ENCODE peak calls at places on chromosomes 7 and 10, in five cellular contexts. T is NCI-H446; K is NCI-H1436; O is kidney; J is CD4-positive, alpha-beta memory T cell. R is an unnamed sample.
A peak's percentile ranks its signal among the peaks of the same experiment; 100 is the strongest.

GRCh38 chr7:79893991-79894390 is 240.6 kb upstream of the GNAI1 start:
- DNase-seq in T (no peak), J (no peak), K (no peak), O (no peak), R (no peak)

GRCh38 chr7:159317294-159317693 is 172.6 kb upstream of the VIPR2 start:
- DNase-seq in T (no peak), J (no peak), O (no peak), K (no peak), R (no peak)

GRCh38 chr7:22179442-22179879 is 177.5 kb downstream of the RAPGEF5 start:
- DNase-seq in K (no peak), T (no peak), O (no peak), J (no peak), R (no peak)

GRCh38 chr7:47846117-47846836 is 102.0 kb downstream of the PKD1L1 start:
- DNase-seq in K (no peak), O (no peak), J (no peak), T (no peak), R (no peak)

GRCh38 chr7:45894665-45895062 is 6.4 kb downstream of the IGFBP1 start:
- DNase-seq in O (no peak), T (no peak), J (no peak), K (no peak), R (no peak)

GRCh38 chr7:82697897-82698296 is 254.3 kb upstream of the CACNA2D1 start:
- DNase-seq in K (no peak), T (no peak), J (no peak), O (no peak), R (no peak)

GRCh38 chr10:44030681-44031080 is 354.2 kb downstream of the CXCL12 start:
- DNase-seq in O (no peak), T (no peak), K (no peak), J (no peak), R (no peak)

GRCh38 chr10:111199587-111199986 is 122.8 kb downstream of the ADRA2A start:
- DNase-seq in O (no peak), K (no peak), T (peak; percentile 10), J (no peak), R (no peak)

GRCh38 chr7:149377386-149377785 is 83.5 kb downstream of the ZNF777 start:
- DNase-seq in K (no peak), O (no peak), J (no peak), T (no peak), R (no peak)

GRCh38 chr10:12195603-12196506 is at the start of the genes CDC123 and NUDT5:
- DNase-seq in J (peak; percentile 86), T (peak; percentile 97), O (peak; percentile 94), K (peak; percentile 81), R (peak; percentile 97)

GRCh38 chr7:29865526-29865925 is 59.2 kb downstream of the WIPF3 start:
- DNase-seq in O (no peak), K (no peak), J (no peak), T (no peak), R (no peak)

GRCh38 chr7:78683566-78683965 is 769.9 kb downstream of the MAGI2 start:
- DNase-seq in K (no peak), J (no peak), O (no peak), T (no peak), R (no peak)

GRCh38 chr10:35751347-35751746 is 109.3 kb upstream of the FZD8 start:
- DNase-seq in J (no peak), T (no peak), K (no peak), O (no peak), R (no peak)

GRCh38 chr10:92799591-92799990 is 48.7 kb upstream of the EXOC6 start:
- DNase-seq in O (no peak), T (no peak), J (no peak), K (no peak), R (no peak)

GRCh38 chr7:50371551-50372021 is 67.1 kb downstream of the IKZF1 start:
- DNase-seq in O (no peak), J (no peak), K (no peak), T (no peak), R (no peak)

GRCh38 chr7:139655305-139655704 is 122.5 kb downstream of the HIPK2 start:
- DNase-seq in J (no peak), O (no peak), T (no peak), K (no peak), R (no peak)

GRCh38 chr10:98423691-98424120 is 8.7 kb upstream of the PYROXD2 start:
- DNase-seq in K (no peak), J (no peak), O (no peak), T (no peak), R (no peak)

GRCh38 chr10:76178561-76179292 is 747.3 kb downstream of the LRMDA start:
- DNase-seq in T (no peak), K (no peak), J (no peak), O (no peak), R (no peak)

GRCh38 chr7:75993689-75994387 is 557 bp downstream of the TMEM120A start:
- DNase-seq in O (peak; percentile 95), J (no peak), K (peak; percentile 3), T (no peak), R (peak; percentile 93)

GRCh38 chr10:63210611-63211196 is 77.6 kb downstream of the NRBF2 start:
- DNase-seq in J (no peak), T (no peak), K (no peak), O (no peak), R (no peak)

GRCh38 chr10:124890225-124890624 is 51.7 kb upstream of the ZRANB1 start:
- DNase-seq in O (no peak), K (no peak), J (no peak), T (no peak), R (peak; percentile 59)

GRCh38 chr10:33215154-33215553 is 119.3 kb downstream of the NRP1 start:
- DNase-seq in J (no peak), O (no peak), T (no peak), K (no peak), R (no peak)

GRCh38 chr7:29926761-29927160 is 62.8 kb downstream of the SCRN1 start:
- DNase-seq in J (no peak), K (no peak), O (no peak), T (no peak), R (no peak)

GRCh38 chr7:96985992-96986391 is 19.4 kb upstream of the DLX6 start:
- DNase-seq in O (no peak), J (no peak), T (no peak), K (no peak), R (no peak)

GRCh38 chr7:146116452-146117219 is at the start of gene CNTNAP2:
- DNase-seq in K (peak; percentile 77), J (no peak), O (peak; percentile 61), T (peak; percentile 74), R (no peak)

GRCh38 chr10:64175271-64175962 is 654.2 kb downstream of the REEP3 start:
- DNase-seq in T (no peak), K (no peak), J (no peak), O (no peak), R (no peak)

GRCh38 chr10:97785731-97786130 is 13.9 kb upstream of the SFRP5 start:
- DNase-seq in O (peak; percentile 25), J (no peak), T (no peak), K (no peak), R (peak; percentile 36)

GRCh38 chr7:134690016-134690415 is 43.4 kb downstream of the BPGM start:
- DNase-seq in O (no peak), T (no peak), K (no peak), J (no peak), R (no peak)

GRCh38 chr7:156515911-156516790 is 124.4 kb upstream of the RNF32 start:
- DNase-seq in J (no peak), O (no peak), T (no peak), K (no peak), R (no peak)

GRCh38 chr7:6590645-6591110 is 857 bp downstream of the INTS15 start:
- DNase-seq in T (no peak), O (no peak), K (no peak), J (no peak), R (no peak)

GRCh38 chr10:1149793-1150637 is 93.8 kb downstream of the WDR37 start:
- DNase-seq in T (no peak), J (no peak), O (no peak), K (no peak), R (peak; percentile 70)

GRCh38 chr10:44988957-44989620 is 10.5 kb upstream of the DEPP1 start:
- DNase-seq in J (no peak), K (no peak), T (no peak), O (no peak), R (peak; percentile 9)

GRCh38 chr7:130877676-130878305 is 143.8 kb upstream of the KLF14 start:
- DNase-seq in O (no peak), T (no peak), J (no peak), K (no peak), R (no peak)

GRCh38 chr10:103546401-103546800 is 52.9 kb downstream of the NEURL1 start:
- DNase-seq in K (no peak), J (no peak), O (no peak), T (no peak), R (no peak)

R was measured in lower leg skin.